ENCODE peak calls at places on chromosomes 3 and 15, in nine cellular contexts. Y, Z, B, C, H, D, V, I and K are unnamed samples.

GRCh38 chr15:68843425-68844311 is 23.0 kb upstream of the ANP32A start:
- DNase-seq in Y (no peak), Z (peak), B (no peak), C (peak), H (peak), D (no peak), V (peak), I (peak), K (no peak)

GRCh38 chr15:70584838-70585706 is 178.3 kb downstream of the UACA start:
- DNase-seq in Y (no peak), Z (no peak), B (peak), C (peak), H (peak), D (peak), V (peak), I (peak), K (no peak)

GRCh38 chr15:77013786-77014136 is 18.8 kb downstream of the PSTPIP1 start:
- DNase-seq in Y (no peak), Z (no peak), B (peak), C (no peak), H (no peak), D (peak), V (peak), I (no peak), K (no peak)

GRCh38 chr3:119181765-119182164 is 8.4 kb downstream of the UPK1B start:
- DNase-seq in Y (no peak), Z (peak), B (no peak), C (no peak), H (peak), D (peak), V (no peak), I (peak), K (no peak)

GRCh38 chr3:58660998-58661397 is 5.6 kb downstream of the FAM3D start:
- DNase-seq in Y (no peak), Z (no peak), B (no peak), C (no peak), H (no peak), D (no peak), V (no peak), I (no peak), K (no peak)

GRCh38 chr15:81893182-81893833 is 152.5 kb downstream of the MEX3B start:
- DNase-seq in Y (no peak), Z (no peak), B (no peak), C (no peak), H (no peak), D (no peak), V (no peak), I (no peak), K (no peak)

GRCh38 chr3:144104146-144104545 is 132.5 kb downstream of the DIPK2A start:
- DNase-seq in Y (no peak), Z (no peak), B (no peak), C (no peak), H (no peak), D (no peak), V (no peak), I (no peak), K (no peak)

GRCh38 chr3:169931747-169932520 is 20.6 kb downstream of the SAMD7 start:
- DNase-seq in Y (no peak), Z (no peak), B (no peak), C (no peak), H (no peak), D (no peak), V (no peak), I (no peak), K (no peak)

GRCh38 chr3:43327184-43327950 is 41.0 kb downstream of the SNRK start:
- DNase-seq in Y (peak), Z (peak), B (no peak), C (no peak), H (no peak), D (no peak), V (no peak), I (peak), K (no peak)

GRCh38 chr3:115855911-115856310 is 232.6 kb downstream of the GAP43 start:
- DNase-seq in Y (no peak), Z (peak), B (no peak), C (no peak), H (peak), D (no peak), V (no peak), I (peak), K (no peak)

GRCh38 chr15:71186267-71186666 is 71.0 kb downstream of the THSD4 start:
- DNase-seq in Y (no peak), Z (no peak), B (no peak), C (no peak), H (no peak), D (no peak), V (no peak), I (no peak), K (peak)

GRCh38 chr3:81565066-81565465 is 196.4 kb downstream of the GBE1 start:
- DNase-seq in Y (no peak), Z (no peak), B (no peak), C (no peak), H (no peak), D (no peak), V (no peak), I (peak), K (no peak)

GRCh38 chr3:117281371-117281770 is 571.8 kb downstream of the TUSC7 start:
- DNase-seq in Y (no peak), Z (no peak), B (no peak), C (no peak), H (no peak), D (no peak), V (no peak), I (no peak), K (no peak)

GRCh38 chr3:18946524-18946923 is 201.8 kb upstream of the KCNH8 start:
- DNase-seq in Y (peak), Z (no peak), B (no peak), C (peak), H (no peak), D (peak), V (no peak), I (no peak), K (no peak)

GRCh38 chr3:75329713-75330112 is 334.4 kb upstream of the FRG2C start:
- DNase-seq in Y (no peak), Z (no peak), B (no peak), C (no peak), H (no peak), D (no peak), V (no peak), I (no peak), K (no peak)

GRCh38 chr15:90954712-90955671 is at the start of gene RCCD1:
- DNase-seq in Y (peak), Z (peak), B (peak), C (peak), H (peak), D (peak), V (peak), I (peak), K (peak)